ENCODE peak calls at places on chromosomes 1 and 21, in eight cellular contexts. One of them, this sample, is unnamed.

GRCh38 chr1:9825101-9826074 is 1.6 kb upstream of the CLSTN1 start:
- DNase-seq in Daoy: peak
- DNase-seq in heart right ventricle: peak
- DNase-seq in cerebellar cortex: peak
- DNase-seq in psoas muscle: peak
- DNase-seq in fibroblast of pulmonary artery: peak
- DNase-seq in AML-193: peak
- DNase-seq in AG09309: no peak
- DNase-seq in this sample: peak

GRCh38 chr1:991895-992294 is 8.0 kb downstream of the HES4 start:
- DNase-seq in Daoy: no peak
- DNase-seq in heart right ventricle: no peak
- DNase-seq in cerebellar cortex: no peak
- DNase-seq in psoas muscle: no peak
- DNase-seq in fibroblast of pulmonary artery: no peak
- DNase-seq in AML-193: no peak
- DNase-seq in AG09309: no peak
- DNase-seq in this sample: no peak

GRCh38 chr1:222813866-222814535 is 838 bp upstream of the DISP1 start:
- DNase-seq in Daoy: peak
- DNase-seq in heart right ventricle: no peak
- DNase-seq in cerebellar cortex: peak
- DNase-seq in psoas muscle: no peak
- DNase-seq in fibroblast of pulmonary artery: no peak
- DNase-seq in AML-193: no peak
- DNase-seq in AG09309: no peak
- DNase-seq in this sample: no peak

GRCh38 chr1:240946926-240947325 is 335.0 kb upstream of the GREM2 start:
- DNase-seq in Daoy: peak
- DNase-seq in heart right ventricle: no peak
- DNase-seq in cerebellar cortex: no peak
- DNase-seq in psoas muscle: no peak
- DNase-seq in fibroblast of pulmonary artery: peak
- DNase-seq in AML-193: peak
- DNase-seq in AG09309: peak
- DNase-seq in this sample: peak

GRCh38 chr1:196464545-196464944 is 143.7 kb downstream of the KCNT2 start:
- DNase-seq in Daoy: peak
- DNase-seq in heart right ventricle: no peak
- DNase-seq in cerebellar cortex: no peak
- DNase-seq in psoas muscle: no peak
- DNase-seq in fibroblast of pulmonary artery: no peak
- DNase-seq in AML-193: no peak
- DNase-seq in AG09309: peak
- DNase-seq in this sample: peak

GRCh38 chr1:220326578-220326977 is 54.3 kb upstream of the RAB3GAP2 start:
- DNase-seq in Daoy: peak
- DNase-seq in heart right ventricle: no peak
- DNase-seq in cerebellar cortex: no peak
- DNase-seq in psoas muscle: no peak
- DNase-seq in fibroblast of pulmonary artery: no peak
- DNase-seq in AML-193: no peak
- DNase-seq in AG09309: no peak
- DNase-seq in this sample: no peak

GRCh38 chr1:224435318-224435763 is 744 bp upstream of the WDR26 start:
- DNase-seq in Daoy: peak
- DNase-seq in heart right ventricle: no peak
- DNase-seq in cerebellar cortex: peak
- DNase-seq in psoas muscle: no peak
- DNase-seq in fibroblast of pulmonary artery: peak
- DNase-seq in AML-193: peak
- DNase-seq in AG09309: peak
- DNase-seq in this sample: peak

GRCh38 chr1:219629481-219629880 is 16.6 kb upstream of the ZC3H11B start:
- DNase-seq in Daoy: peak
- DNase-seq in heart right ventricle: no peak
- DNase-seq in cerebellar cortex: no peak
- DNase-seq in psoas muscle: no peak
- DNase-seq in fibroblast of pulmonary artery: no peak
- DNase-seq in AML-193: no peak
- DNase-seq in AG09309: no peak
- DNase-seq in this sample: no peak

GRCh38 chr1:235423214-235423652 is 56.0 kb downstream of the TBCE start:
- DNase-seq in Daoy: no peak
- DNase-seq in heart right ventricle: no peak
- DNase-seq in cerebellar cortex: no peak
- DNase-seq in psoas muscle: no peak
- DNase-seq in fibroblast of pulmonary artery: no peak
- DNase-seq in AML-193: no peak
- DNase-seq in AG09309: no peak
- DNase-seq in this sample: no peak

GRCh38 chr1:21121764-21122471 is 54.8 kb downstream of the EIF4G3 start:
- DNase-seq in Daoy: no peak
- DNase-seq in heart right ventricle: no peak
- DNase-seq in cerebellar cortex: no peak
- DNase-seq in psoas muscle: no peak
- DNase-seq in fibroblast of pulmonary artery: no peak
- DNase-seq in AML-193: no peak
- DNase-seq in AG09309: no peak
- DNase-seq in this sample: no peak

GRCh38 chr1:91529856-91530255 is 29.2 kb downstream of the CDC7 start:
- DNase-seq in Daoy: peak
- DNase-seq in heart right ventricle: no peak
- DNase-seq in cerebellar cortex: peak
- DNase-seq in psoas muscle: no peak
- DNase-seq in fibroblast of pulmonary artery: peak
- DNase-seq in AML-193: no peak
- DNase-seq in AG09309: no peak
- DNase-seq in this sample: peak

GRCh38 chr1:3312894-3313578 is 141.4 kb upstream of the ARHGEF16 start:
- DNase-seq in Daoy: peak
- DNase-seq in heart right ventricle: peak
- DNase-seq in cerebellar cortex: no peak
- DNase-seq in psoas muscle: peak
- DNase-seq in fibroblast of pulmonary artery: peak
- DNase-seq in AML-193: no peak
- DNase-seq in AG09309: peak
- DNase-seq in this sample: peak

GRCh38 chr1:20648438-20648837 is 12.7 kb downstream of the DDOST start:
- DNase-seq in Daoy: no peak
- DNase-seq in heart right ventricle: no peak
- DNase-seq in cerebellar cortex: no peak
- DNase-seq in psoas muscle: no peak
- DNase-seq in fibroblast of pulmonary artery: no peak
- DNase-seq in AML-193: no peak
- DNase-seq in AG09309: no peak
- DNase-seq in this sample: no peak

GRCh38 chr1:58861510-58861909 is 77.7 kb upstream of the JUN start:
- DNase-seq in Daoy: no peak
- DNase-seq in heart right ventricle: no peak
- DNase-seq in cerebellar cortex: no peak
- DNase-seq in psoas muscle: no peak
- DNase-seq in fibroblast of pulmonary artery: no peak
- DNase-seq in AML-193: no peak
- DNase-seq in AG09309: no peak
- DNase-seq in this sample: no peak

GRCh38 chr1:93015590-93015989 is 54.3 kb upstream of the DIPK1A start:
- DNase-seq in Daoy: peak
- DNase-seq in heart right ventricle: no peak
- DNase-seq in cerebellar cortex: no peak
- DNase-seq in psoas muscle: no peak
- DNase-seq in fibroblast of pulmonary artery: peak
- DNase-seq in AML-193: no peak
- DNase-seq in AG09309: no peak
- DNase-seq in this sample: no peak

GRCh38 chr21:44954281-44954771 is 14.5 kb downstream of the SLX9 start:
- DNase-seq in Daoy: no peak
- DNase-seq in heart right ventricle: no peak
- DNase-seq in cerebellar cortex: no peak
- DNase-seq in psoas muscle: peak
- DNase-seq in fibroblast of pulmonary artery: no peak
- DNase-seq in AML-193: no peak
- DNase-seq in AG09309: no peak
- DNase-seq in this sample: no peak

GRCh38 chr1:111831153-111831552 is 75.5 kb downstream of the DDX20 start:
- DNase-seq in Daoy: no peak
- DNase-seq in heart right ventricle: no peak
- DNase-seq in cerebellar cortex: no peak
- DNase-seq in psoas muscle: no peak
- DNase-seq in fibroblast of pulmonary artery: no peak
- DNase-seq in AML-193: no peak
- DNase-seq in AG09309: no peak
- DNase-seq in this sample: no peak

GRCh38 chr1:62720946-62721554 is 32.9 kb upstream of the DOCK7 start:
- DNase-seq in Daoy: peak
- DNase-seq in heart right ventricle: peak
- DNase-seq in cerebellar cortex: no peak
- DNase-seq in psoas muscle: no peak
- DNase-seq in fibroblast of pulmonary artery: peak
- DNase-seq in AML-193: no peak
- DNase-seq in AG09309: no peak
- DNase-seq in this sample: no peak

GRCh38 chr1:82124987-82125638 is 324.4 kb downstream of the ADGRL2 start:
- DNase-seq in Daoy: peak
- DNase-seq in heart right ventricle: no peak
- DNase-seq in cerebellar cortex: no peak
- DNase-seq in psoas muscle: no peak
- DNase-seq in fibroblast of pulmonary artery: no peak
- DNase-seq in AML-193: no peak
- DNase-seq in AG09309: no peak
- DNase-seq in this sample: no peak

GRCh38 chr1:236604218-236605029 is at the start of gene HEATR1:
- DNase-seq in Daoy: peak
- DNase-seq in heart right ventricle: peak
- DNase-seq in cerebellar cortex: peak
- DNase-seq in psoas muscle: peak
- DNase-seq in fibroblast of pulmonary artery: peak
- DNase-seq in AML-193: peak
- DNase-seq in AG09309: peak
- DNase-seq in this sample: peak

GRCh38 chr1:23263380-23263887 is 46.1 kb upstream of the HTR1D start:
- DNase-seq in Daoy: no peak
- DNase-seq in heart right ventricle: no peak
- DNase-seq in cerebellar cortex: no peak
- DNase-seq in psoas muscle: no peak
- DNase-seq in fibroblast of pulmonary artery: no peak
- DNase-seq in AML-193: no peak
- DNase-seq in AG09309: no peak
- DNase-seq in this sample: no peak

GRCh38 chr1:7852778-7853177 is at the start of gene UTS2:
- DNase-seq in Daoy: no peak
- DNase-seq in heart right ventricle: no peak
- DNase-seq in cerebellar cortex: no peak
- DNase-seq in psoas muscle: no peak
- DNase-seq in fibroblast of pulmonary artery: no peak
- DNase-seq in AML-193: no peak
- DNase-seq in AG09309: no peak
- DNase-seq in this sample: no peak

GRCh38 chr1:175150596-175151319 is 41.8 kb downstream of the KIAA0040 start:
- DNase-seq in Daoy: peak
- DNase-seq in heart right ventricle: no peak
- DNase-seq in cerebellar cortex: no peak
- DNase-seq in psoas muscle: no peak
- DNase-seq in fibroblast of pulmonary artery: no peak
- DNase-seq in AML-193: no peak
- DNase-seq in AG09309: no peak
- DNase-seq in this sample: no peak

GRCh38 chr21:45954271-45954670 is 27.3 kb upstream of the COL6A1 start:
- DNase-seq in Daoy: no peak
- DNase-seq in heart right ventricle: no peak
- DNase-seq in cerebellar cortex: no peak
- DNase-seq in psoas muscle: no peak
- DNase-seq in fibroblast of pulmonary artery: peak
- DNase-seq in AML-193: no peak
- DNase-seq in AG09309: peak
- DNase-seq in this sample: peak

GRCh38 chr1:63189677-63190076 is 132.7 kb upstream of the FOXD3 start:
- DNase-seq in Daoy: peak
- DNase-seq in heart right ventricle: no peak
- DNase-seq in cerebellar cortex: no peak
- DNase-seq in psoas muscle: no peak
- DNase-seq in fibroblast of pulmonary artery: peak
- DNase-seq in AML-193: no peak
- DNase-seq in AG09309: no peak
- DNase-seq in this sample: no peak

GRCh38 chr1:111633736-111634135 is 14.1 kb downstream of the RAP1A start:
- DNase-seq in Daoy: no peak
- DNase-seq in heart right ventricle: no peak
- DNase-seq in cerebellar cortex: no peak
- DNase-seq in psoas muscle: no peak
- DNase-seq in fibroblast of pulmonary artery: no peak
- DNase-seq in AML-193: no peak
- DNase-seq in AG09309: no peak
- DNase-seq in this sample: no peak

GRCh38 chr1:55443175-55443933 is 228.2 kb upstream of the USP24 start:
- DNase-seq in Daoy: peak
- DNase-seq in heart right ventricle: peak
- DNase-seq in cerebellar cortex: peak
- DNase-seq in psoas muscle: peak
- DNase-seq in fibroblast of pulmonary artery: peak
- DNase-seq in AML-193: no peak
- DNase-seq in AG09309: peak
- DNase-seq in this sample: peak

This sample was measured in GM04504.